ENCODE peak calls at places on chromosome 10, in seven cellular contexts. L, R, B, E, P, T and W are unnamed samples.

GRCh38 chr10:100534726-100535125 is 1.0 kb upstream of the HIF1AN start:
- DNase-seq in P (no peak), L (no peak), R (no peak), B (no peak), E (no peak), T (no peak), W (no peak)

GRCh38 chr10:120456143-120456625 is 843 bp upstream of the PLPP4 start:
- DNase-seq in P (no peak), L (no peak), E (no peak), R (no peak), T (no peak), B (no peak), W (no peak)

GRCh38 chr10:128739937-128740336 is 613.7 kb upstream of the MKI67 start:
- DNase-seq in P (no peak), R (no peak), E (no peak), L (no peak), T (no peak), B (no peak), W (no peak)

GRCh38 chr10:5888352-5888751 is 1.3 kb downstream of the ANKRD16 start:
- DNase-seq in B (no peak), T (no peak), L (peak), R (no peak), P (no peak), E (peak), W (no peak)

GRCh38 chr10:126084369-126084768 is 188.0 kb downstream of the FANK1 start:
- DNase-seq in P (no peak), R (no peak), E (no peak), L (no peak), T (no peak), B (no peak), W (no peak)

GRCh38 chr10:2619927-2620326 is 447.4 kb upstream of the PFKP start:
- DNase-seq in P (peak), E (no peak), B (no peak), T (no peak), R (no peak), L (no peak), W (no peak)

GRCh38 chr10:32937824-32938482 is 20.1 kb downstream of the ITGB1 start:
- DNase-seq in P (no peak), T (no peak), L (peak), E (peak), B (no peak), R (no peak), W (no peak)

GRCh38 chr10:86340991-86341260 is 25.7 kb downstream of the GRID1 start:
- DNase-seq in L (no peak), P (no peak), T (no peak), R (no peak), B (no peak), E (no peak), W (no peak)

GRCh38 chr10:112295853-112296830 is 12.9 kb downstream of the TECTB start:
- DNase-seq in L (no peak), T (no peak), R (no peak), B (no peak), E (no peak), P (no peak), W (peak)

GRCh38 chr10:21975378-21975990 is 28.0 kb downstream of the DNAJC1 start:
- DNase-seq in R (no peak), B (no peak), L (no peak), P (peak), T (no peak), E (peak), W (no peak)

GRCh38 chr10:100999742-101000601 is at the start of gene LZTS2:
- DNase-seq in R (no peak), P (peak), L (peak), E (peak), T (no peak), B (no peak), W (no peak)

GRCh38 chr10:93612237-93612636 is at the start of gene PDE6C:
- DNase-seq in B (no peak), E (no peak), P (no peak), L (no peak), T (no peak), R (no peak), W (no peak)

GRCh38 chr10:132188331-132188730 is 1.6 kb downstream of the DPYSL4 start:
- DNase-seq in T (no peak), R (no peak), E (peak), P (no peak), L (no peak), B (no peak), W (no peak)
- TF ChIP-seq CTCF in T (no peak), R (no peak), E (no peak), P (no peak), L (no peak), B (no peak), W (no peak)

DNA sequence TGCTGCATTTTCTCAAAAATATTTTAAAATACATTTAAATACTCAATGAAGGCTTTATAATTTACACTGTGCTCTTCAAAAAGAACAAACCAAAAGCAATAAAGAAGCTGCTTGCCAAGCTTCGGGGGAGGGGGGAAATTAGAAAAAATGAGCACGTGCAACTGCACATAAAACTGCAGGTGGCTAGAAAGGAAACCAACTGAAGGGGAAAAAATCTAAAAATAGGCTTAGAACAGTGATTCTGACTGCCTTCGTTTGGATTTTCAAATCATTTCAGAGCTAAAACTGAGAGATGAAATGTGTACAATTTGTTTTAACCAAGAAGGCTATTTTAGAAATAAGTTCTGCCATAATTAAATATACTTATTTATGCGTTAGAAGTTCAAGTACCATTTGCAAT is 61.4 kb downstream of the ABI1 start:
- DNase-seq in B (no peak), E (no peak), P (peak), T (no peak), L (no peak), R (no peak), W (no peak)
- H3K4me3 ChIP-seq in B (no peak), E (no peak), P (no peak), T (no peak), L (no peak), R (no peak), W (no peak)

DNA sequence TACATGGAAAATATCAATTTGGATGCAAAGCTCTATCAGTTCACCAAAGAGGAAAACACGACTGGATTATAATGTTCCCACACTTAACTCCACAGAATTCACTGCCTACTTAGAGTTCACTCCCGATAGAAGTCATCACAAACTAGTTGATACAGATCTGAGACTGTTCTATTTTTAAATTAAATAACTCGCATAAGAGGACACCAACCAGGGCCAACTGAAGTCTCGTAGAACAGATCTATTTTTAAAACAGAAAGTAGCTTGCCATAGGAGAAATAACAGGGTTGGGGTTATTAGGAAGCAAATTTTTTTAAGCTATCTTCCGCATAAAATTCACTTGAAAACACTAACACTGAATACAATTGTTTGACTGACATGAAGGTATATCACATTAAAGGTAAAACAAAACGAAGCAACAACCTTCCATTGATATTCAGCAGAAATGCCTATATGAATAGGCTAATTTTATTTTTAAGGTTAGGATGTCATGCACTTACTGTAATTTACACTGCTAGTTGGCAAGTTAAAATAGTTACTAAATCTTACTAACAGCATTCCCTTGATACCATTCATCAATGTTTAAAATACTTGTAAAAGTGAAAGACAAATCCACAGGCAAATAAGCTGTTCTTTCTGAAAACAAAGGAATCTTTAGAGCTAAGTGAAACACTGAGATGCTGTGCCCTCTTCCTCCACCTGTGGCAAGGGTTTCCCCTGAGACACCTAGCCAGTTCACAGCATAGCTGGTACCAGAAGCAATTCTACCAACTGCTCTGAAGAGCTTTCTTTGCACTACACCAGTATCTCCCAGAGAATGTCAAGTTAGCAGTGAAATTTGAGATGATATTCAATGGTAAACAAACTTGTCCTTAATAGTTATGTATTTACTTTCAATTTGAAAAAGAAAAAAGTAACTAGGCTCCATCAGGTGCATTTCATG is 186.7 kb upstream of the ANK3 start:
- DNase-seq in P (no peak), L (no peak), E (no peak), T (no peak), B (no peak), R (no peak), W (no peak)
- TF ChIP-seq CTCF in P (no peak), L (no peak), E (no peak), T (no peak), B (no peak), R (no peak), W (no peak)

GRCh38 chr10:110864662-110865140 is 7.0 kb upstream of the PDCD4 start:
- DNase-seq in B (no peak), E (no peak), P (no peak), T (no peak), L (peak), R (no peak), W (no peak)
- H3K4me3 ChIP-seq in B (no peak), E (no peak), P (no peak), T (no peak), L (no peak), R (no peak), W (no peak)

DNA sequence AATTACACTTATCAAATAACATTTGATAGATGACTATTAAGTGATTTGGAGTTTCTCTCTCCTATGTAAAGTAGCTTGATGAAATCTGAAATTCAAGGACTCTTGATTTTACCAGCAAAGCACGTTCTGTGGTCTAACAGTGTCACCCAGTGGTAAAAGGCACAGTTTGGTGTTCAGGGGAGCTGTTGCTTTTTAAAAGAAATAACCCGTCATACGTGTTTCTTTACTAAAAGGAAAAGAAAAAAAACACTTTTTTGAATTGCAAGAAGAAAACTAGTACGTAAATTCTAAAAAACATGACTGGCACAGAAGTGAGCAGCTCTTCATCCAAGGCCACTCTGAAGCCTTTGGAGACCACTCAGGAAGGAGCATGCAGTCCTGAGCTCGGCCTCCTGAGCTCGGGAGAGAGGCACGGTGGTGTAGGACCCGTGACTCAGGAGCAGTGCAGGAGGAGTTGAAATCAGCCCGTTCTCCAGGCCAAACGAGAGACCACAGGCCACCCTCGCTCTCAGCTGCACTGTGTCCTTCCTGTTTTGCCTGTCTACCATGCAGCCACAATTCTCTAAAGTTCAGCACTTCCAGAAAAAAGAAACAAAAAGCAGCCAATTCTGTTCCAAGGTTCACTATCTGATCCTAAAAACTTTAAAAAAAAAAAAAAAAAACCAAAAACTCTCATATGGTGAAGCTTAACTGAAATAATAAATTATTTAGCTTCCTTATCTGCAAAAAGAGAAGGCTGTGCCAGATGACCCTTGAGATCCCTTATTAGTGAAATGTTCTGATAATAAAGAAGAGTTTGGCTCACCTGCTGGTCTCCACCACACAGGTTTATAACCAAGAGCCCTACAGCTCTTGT is 212.6 kb upstream of the FRMD4A start:
- DNase-seq in P (no peak), T (no peak), L (peak), R (no peak), B (no peak), E (peak), W (no peak)
- TF ChIP-seq CTCF in P (no peak), T (no peak), L (peak), R (peak), B (peak), E (peak), W (peak)

GRCh38 chr10:99234739-99235468 is 748 bp downstream of the HPSE2 start:
- DNase-seq in B (no peak), L (peak), R (no peak), T (no peak), E (peak), P (no peak), W (no peak)
- H3K4me3 ChIP-seq in B (peak), L (no peak), R (no peak), T (no peak), E (peak), P (no peak), W (peak)

GRCh38 chr10:121698336-121698735 is 100.1 kb upstream of the FGFR2 start:
- DNase-seq in T (no peak), L (no peak), E (no peak), P (no peak), B (no peak), R (no peak), W (no peak)

GRCh38 chr10:121694966-121695340 is 96.7 kb upstream of the FGFR2 start:
- DNase-seq in T (no peak), E (no peak), L (no peak), B (no peak), P (no peak), R (no peak), W (no peak)

GRCh38 chr10:121698902-121699301 is 100.7 kb upstream of the FGFR2 start:
- DNase-seq in P (no peak), E (no peak), R (no peak), T (no peak), B (no peak), L (no peak), W (no peak)

GRCh38 chr10:121695731-121696464 is 97.7 kb upstream of the FGFR2 start:
- DNase-seq in R (no peak), E (no peak), B (no peak), L (peak), T (no peak), P (no peak), W (no peak)

GRCh38 chr10:121696854-121697253 is 98.6 kb upstream of the FGFR2 start:
- DNase-seq in T (no peak), R (no peak), P (peak), B (no peak), L (no peak), E (no peak), W (no peak)
- TF ChIP-seq CTCF in T (no peak), R (peak), P (peak), B (peak), L (peak), E (peak), W (peak)

DNA sequence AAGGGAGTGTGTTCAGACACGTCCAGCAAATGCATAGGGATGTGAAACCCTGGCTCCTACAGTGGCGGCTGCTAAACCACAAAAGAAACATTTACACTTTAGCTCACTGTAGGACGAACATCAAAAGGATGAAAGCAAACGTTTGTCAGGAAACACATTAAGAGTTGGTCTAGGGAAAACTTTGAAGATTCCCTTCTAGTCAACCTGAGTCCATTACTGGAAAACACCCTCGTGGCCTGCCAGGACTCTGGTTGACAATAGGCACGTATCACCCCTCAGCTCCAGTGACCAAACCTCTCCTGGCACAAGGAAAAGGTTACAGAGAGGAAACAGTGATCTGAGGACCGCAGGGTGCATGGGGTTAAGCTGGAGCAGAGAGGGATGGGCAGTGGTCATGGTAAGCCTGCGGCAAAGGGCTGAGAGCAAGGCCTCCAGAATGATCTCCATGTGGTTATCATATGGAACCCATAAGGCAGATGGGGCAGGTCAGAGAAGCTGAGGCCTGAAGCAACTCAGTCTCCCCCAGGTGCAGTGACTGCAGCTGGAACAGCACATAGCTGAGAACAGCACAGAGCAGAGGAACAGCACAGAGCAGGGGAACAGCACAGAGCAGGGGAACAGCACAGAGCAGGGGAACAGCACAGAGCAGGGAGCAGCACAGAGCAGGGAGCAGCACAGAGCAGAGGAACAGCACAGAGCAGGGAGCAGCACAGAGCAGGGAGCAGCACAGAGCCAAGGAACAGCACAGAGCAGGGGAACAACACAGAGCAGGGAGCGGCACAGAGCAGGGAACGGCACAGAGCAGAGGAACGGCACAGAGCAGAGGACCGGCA is 49.9 kb downstream of the CHST15 start:
- DNase-seq in B (no peak), P (no peak), R (no peak), L (no peak), E (peak), T (no peak), W (no peak)
- H3K4me3 ChIP-seq in B (no peak), P (no peak), R (no peak), L (no peak), E (no peak), T (no peak), W (no peak)